ENCODE peak calls at places on chromosomes 4 and X, in four cellular contexts. Y is HCT116, Q is SK-N-SH, Z is HepG2. P is an unnamed sample.

GRCh38 chr4:168840386-168840763 is 169.7 kb downstream of the CBR4 start:
- DNase-seq in Y (no peak), Q (no peak), Z (no peak), P (no peak)

GRCh38 chrX:136765957-136766356 is 14.8 kb downstream of the ARHGEF6 start:
- DNase-seq in Y (no peak), Q (no peak), Z (no peak), P (no peak)

GRCh38 chr4:102606846-102607440 is 105.8 kb downstream of the NFKB1 start:
- DNase-seq in Y (no peak), Q (no peak), Z (no peak), P (no peak)

GRCh38 chrX:74924449-74925209 is 623 bp downstream of the NEXMIF start:
- DNase-seq in Y (no peak), Q (peak; percentile 65), Z (no peak), P (no peak)

GRCh38 chrX:15202458-15203177 is 67.3 kb downstream of the ASB9 start:
- DNase-seq in Y (no peak), Q (no peak), Z (no peak), P (no peak)

GRCh38 chr4:78311306-78311705 is 240.3 kb upstream of the ANXA3 start:
- DNase-seq in Y (no peak), Q (no peak), Z (no peak), P (no peak)

GRCh38 chr4:74394476-74395136 is 29.7 kb downstream of the EREG start:
- DNase-seq in Y (peak; percentile 82), Q (no peak), Z (no peak), P (no peak)

GRCh38 chr4:56739104-56739777 is 58.1 kb upstream of the HOPX start:
- DNase-seq in Y (no peak), Q (no peak), Z (no peak), P (no peak)

GRCh38 chrX:79081895-79082512 is 62.5 kb upstream of the GPR174 start:
- DNase-seq in Y (no peak), Q (peak; percentile 33), Z (no peak), P (peak; percentile 10)

GRCh38 chr4:40349561-40350198 is 14.5 kb downstream of the CHRNA9 start:
- DNase-seq in Y (no peak), Q (no peak), Z (no peak), P (no peak)

GRCh38 chr4:8185280-8185679 is 13.8 kb upstream of the SH3TC1 start:
- DNase-seq in Y (no peak), Q (no peak), Z (no peak), P (no peak)

GRCh38 chrX:46837543-46838481 is 969 bp downstream of the RP2 start:
- DNase-seq in Y (no peak), Q (peak; percentile 5), Z (peak; percentile 12), P (no peak)

GRCh38 chr4:61605971-61606370 is 405.8 kb downstream of the ADGRL3 start:
- DNase-seq in Y (no peak), Q (no peak), Z (no peak), P (no peak)

GRCh38 chrX:39613997-39614679 is 483.6 kb downstream of the BCOR start:
- DNase-seq in Y (no peak), Q (peak; percentile 59), Z (no peak), P (no peak)

GRCh38 chr4:2761035-2761923 is 5.1 kb upstream of the TNIP2 start:
- DNase-seq in Y (no peak), Q (peak; percentile 18), Z (peak; percentile 86), P (no peak)

GRCh38 chrX:69362354-69362753 is 141.8 kb upstream of the NALF2 start:
- DNase-seq in Y (no peak), Q (no peak), Z (no peak), P (no peak)

GRCh38 chrX:66015906-66016689 is 23.8 kb downstream of the VSIG4 start:
- DNase-seq in Y (no peak), Q (no peak), Z (no peak), P (no peak)

GRCh38 chrX:150766351-150767044 is 73.3 kb downstream of the MTMR1 start:
- DNase-seq in Y (no peak), Q (no peak), Z (no peak), P (no peak)
- TF ChIP-seq CTCF in Y (peak; percentile 15), Q (peak; percentile 31), Z (no peak), P (no peak)

DNA sequence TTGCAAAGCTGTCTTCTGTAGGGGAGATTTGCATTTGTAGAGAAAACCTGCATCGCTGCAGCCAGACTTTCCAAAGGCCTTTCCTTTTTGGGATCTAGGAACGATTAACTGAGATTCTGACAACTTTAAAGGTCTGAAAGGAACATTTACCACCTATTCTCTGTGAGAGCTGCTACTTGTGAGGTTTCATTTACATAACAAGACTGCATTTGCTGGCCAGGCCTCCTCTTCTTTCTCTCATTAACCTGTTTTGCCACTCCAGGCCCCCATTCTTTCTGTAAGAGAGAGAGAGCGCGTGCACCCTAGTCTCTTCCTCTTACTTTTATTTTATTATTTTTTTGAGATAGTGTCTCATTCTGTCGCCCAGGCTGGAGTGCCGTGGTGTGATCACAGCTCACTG is 31.6 kb downstream of the TMEM31 start:
- DNase-seq in Y (no peak), Q (no peak), Z (no peak), P (no peak)
- H3K4me1 ChIP-seq in Y (no peaks in the 10 kb centered on the region), Q (no peaks in the 10 kb centered on the region), Z (no peaks in the 10 kb centered on the region), P (no peaks in the 10 kb centered on the region)

GRCh38 chr4:185518069-185518468 is 17.2 kb downstream of the PDLIM3 start:
- DNase-seq in Y (no peak), Q (no peak), Z (no peak), P (no peak)
- TF ChIP-seq REST in Y (peak; percentile 6), Q (peak; percentile 74), Z (peak; percentile 76), P (no peak)

DNA sequence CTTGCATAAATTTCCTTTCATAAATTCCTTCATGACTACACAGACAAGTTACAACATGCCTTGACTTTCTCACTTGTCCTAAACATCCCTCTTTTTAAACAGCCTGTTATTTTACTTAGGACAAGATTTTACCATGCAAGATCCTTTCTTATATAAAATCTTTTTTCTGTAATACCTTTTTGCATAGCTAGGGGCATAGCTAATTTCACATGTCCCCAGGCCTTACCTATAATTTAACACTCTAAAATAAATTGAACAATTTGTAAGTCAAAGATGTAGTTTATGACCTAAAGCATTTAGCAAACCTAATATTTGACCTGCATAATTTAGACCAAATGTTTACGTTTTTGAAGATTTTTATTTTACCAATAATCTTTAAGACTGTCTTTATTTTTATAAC is 396.3 kb upstream of the FSTL5 start:
- DNase-seq in Y (no peak), Q (no peak), Z (no peak), P (no peak)
- TF ChIP-seq CTCF in Y (no peak), Q (peak; percentile 23), Z (no peak), P (no peak)

GRCh38 chrX:130083656-130084382 is 26.5 kb downstream of the ELF4 start:
- DNase-seq in Y (no peak), Q (no peak), Z (no peak), P (no peak)
- H3K4me1 ChIP-seq in Y (no peaks in the 10 kb centered on the region), Q (peaks cover 17% of the 10 kb centered on the region), Z (peaks cover 9% of the 10 kb centered on the region), P (peaks cover 42% of the 10 kb centered on the region)

GRCh38 chr4:4225915-4226605 is 669 bp downstream of the OTOP1 start:
- DNase-seq in Y (no peak), Q (peak; percentile 49), Z (no peak), P (no peak)
- TF ChIP-seq REST in Y (no peak), Q (no peak), Z (no peak), P (no peak)